ENCODE peak calls at places on chromosome X, in five cellular contexts. O, Z, I, G and C are unnamed samples.

GRCh38 chrX:136168929-136169735 is 21.8 kb downstream of the FHL1 start:
- DNase-seq in I (peak; percentile 91), G (peak; percentile 84), Z (peak; percentile 18), O (peak; percentile 54), C (no peak)

GRCh38 chrX:20455001-20455400 is 188.3 kb upstream of the RPS6KA3 start:
- DNase-seq in Z (no peak), G (no peak), I (no peak), O (no peak), C (no peak)

GRCh38 chrX:140701480-140701879 is 8.1 kb upstream of the LINC00632 start:
- DNase-seq in I (peak; percentile 19), Z (no peak), G (no peak), O (peak; percentile 10), C (no peak)

GRCh38 chrX:103215768-103216085 is 819 bp downstream of the BEX4 start:
- DNase-seq in O (peak; percentile 3), I (no peak), G (no peak), Z (no peak), C (no peak)

GRCh38 chrX:36916941-36917340 is 91.2 kb upstream of the FAM47C start:
- DNase-seq in I (no peak), O (no peak), Z (no peak), G (no peak), C (no peak)

GRCh38 chrX:96841325-96841724 is 42.4 kb upstream of the RPA4 start:
- DNase-seq in Z (no peak), G (no peak), I (no peak), O (no peak), C (no peak)

GRCh38 chrX:2647627-2648026 is 43.5 kb upstream of the CD99 start:
- DNase-seq in G (no peak), Z (no peak), I (no peak), O (no peak), C (no peak)

GRCh38 chrX:49842603-49843002 is 13.5 kb downstream of the PAGE4 start:
- DNase-seq in Z (no peak), I (no peak), O (no peak), G (no peak), C (no peak)

GRCh38 chrX:112083624-112084326 is 1.2 kb upstream of the TRPC5 start:
- DNase-seq in O (no peak), Z (no peak), G (peak; percentile 36), I (no peak), C (no peak)

GRCh38 chrX:54288277-54288676 is 69.6 kb downstream of the WNK3 start:
- DNase-seq in O (no peak), G (no peak), I (no peak), Z (no peak), C (no peak)

GRCh38 chrX:2892816-2893215 is 36.3 kb downstream of the ARSD start:
- DNase-seq in Z (no peak), O (no peak), I (no peak), G (no peak), C (no peak)

GRCh38 chrX:131577999-131578734 is 34.3 kb downstream of the OR13H1 start:
- DNase-seq in Z (no peak), G (peak; percentile 3), I (no peak), O (no peak), C (no peak)

GRCh38 chrX:125131146-125131545 is 188.5 kb upstream of the TEX13C start:
- DNase-seq in Z (peak; percentile 0), O (no peak), G (peak; percentile 12), I (no peak), C (no peak)

GRCh38 chrX:104315555-104315954 is 60.8 kb upstream of the ESX1 start:
- DNase-seq in O (no peak), Z (peak; percentile 59), G (no peak), I (peak; percentile 79), C (no peak)

GRCh38 chrX:79138658-79139241 is 5.7 kb upstream of the GPR174 start:
- DNase-seq in G (no peak), I (no peak), Z (no peak), O (no peak), C (no peak)
- H3K27ac ChIP-seq in G (no peak overlapping the region), I (no peak overlapping the region), Z (no peak overlapping the region), O (no peak overlapping the region), C (no peak overlapping the region)

GRCh38 chrX:40050532-40050931 is 47.2 kb downstream of the BCOR start:
- DNase-seq in O (no peak), I (no peak), G (no peak), Z (no peak), C (no peak)
- H3K4me3 ChIP-seq in O (no peak overlapping the region), I (no peak overlapping the region), G (no peak overlapping the region), Z (no peak overlapping the region), C (no peak overlapping the region)

DNA sequence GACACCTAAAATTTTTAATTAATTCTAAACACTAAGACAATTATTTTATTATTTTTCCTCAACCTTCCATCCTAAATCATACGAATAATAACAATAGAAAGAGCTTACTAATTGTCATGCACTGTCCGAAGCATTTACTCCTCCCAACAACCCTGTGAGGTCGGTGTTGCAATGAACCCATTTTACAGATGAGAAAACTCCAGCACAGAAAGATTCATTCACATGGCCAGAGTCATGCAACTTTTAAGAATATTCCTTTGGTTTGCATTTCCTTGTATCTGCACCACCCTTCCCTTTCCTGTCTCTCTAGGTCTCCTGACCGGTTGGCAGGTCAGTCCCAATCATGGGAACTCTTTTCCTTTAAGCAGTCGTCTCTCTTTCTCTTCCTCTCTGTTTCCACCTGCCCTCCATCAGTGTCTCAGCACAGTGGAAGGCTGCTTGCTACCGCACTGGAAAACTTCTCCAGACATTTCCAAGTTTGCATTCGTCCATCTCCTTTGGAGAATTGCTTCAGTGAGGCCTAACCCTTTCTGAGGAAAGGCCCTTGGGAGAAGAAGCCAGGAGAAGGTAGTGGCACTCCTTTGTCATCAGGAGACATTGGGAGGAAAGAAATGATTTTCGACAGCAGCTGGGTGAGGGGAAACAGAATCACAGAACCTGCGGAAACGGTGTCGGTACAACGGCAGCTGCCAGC is 1.9 kb upstream of the TMSB4X start:
- DNase-seq in I (no peak), O (no peak), Z (no peak), G (no peak), C (no peak)
- H3K27ac ChIP-seq in I (no peak overlapping the region), O (peak overlapping the region; percentile 97), Z (no peak overlapping the region), G (no peak overlapping the region), C (peak overlapping the region; percentile 93)

GRCh38 chrX:154136627-154137161 is 7.3 kb upstream of the OPN1LW start:
- DNase-seq in Z (peak; percentile 14), I (peak; percentile 36), O (peak; percentile 68), G (peak; percentile 91), C (peak; percentile 35)
- H3K4me3 ChIP-seq in Z (no peak overlapping the region), I (no peak overlapping the region), O (no peak overlapping the region), G (peak overlapping the region; percentile 30), C (peak overlapping the region; percentile 23)

GRCh38 chrX:47196098-47196497 is 2.5 kb downstream of the UBA1 start:
- DNase-seq in Z (no peak), I (no peak), G (no peak), O (no peak), C (no peak)
- H3K27ac ChIP-seq in Z (peak overlapping the region; percentile 18), I (no peak overlapping the region), G (no peak overlapping the region), O (no peak overlapping the region), C (no peak overlapping the region)

DNA sequence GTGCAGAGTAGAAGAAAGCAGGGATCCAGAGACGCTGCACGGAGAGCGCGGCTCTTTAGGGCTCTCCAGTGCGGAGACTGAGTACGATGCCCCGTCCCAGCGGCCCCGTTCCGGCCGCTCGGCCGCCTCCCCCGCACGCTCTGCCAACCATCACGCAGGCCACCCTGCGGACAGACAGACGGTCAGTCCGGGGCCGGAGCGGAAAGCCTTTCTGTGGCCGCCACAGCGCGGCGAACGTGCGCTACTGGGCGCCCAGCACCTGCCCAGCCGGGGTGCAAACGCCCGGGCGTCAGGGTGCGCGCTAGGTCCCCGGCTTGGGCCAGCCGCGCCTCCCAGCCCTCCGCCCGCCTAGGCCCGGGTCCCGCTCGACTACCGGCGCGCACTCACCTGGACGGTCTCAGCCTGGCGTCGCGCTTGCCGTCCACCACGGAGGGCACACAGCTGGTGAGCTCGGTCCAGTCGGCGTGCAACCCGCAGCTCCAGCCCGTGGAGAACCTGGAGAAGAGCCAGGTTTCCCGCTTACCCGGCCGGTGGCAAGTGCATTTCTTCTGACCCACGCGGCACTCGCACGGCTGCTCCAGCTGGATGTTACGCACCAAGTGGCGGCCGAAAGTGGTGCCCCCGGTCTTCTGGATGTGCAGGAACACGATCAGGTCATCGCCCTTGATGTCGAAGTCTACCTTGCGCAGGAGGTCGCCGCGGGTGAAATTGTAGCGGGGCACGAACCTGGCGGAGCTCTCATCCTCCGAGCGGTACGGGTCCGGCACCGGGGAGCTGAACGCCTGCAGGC is 1.8 kb downstream of the HS6ST2 start:
- DNase-seq in Z (no peak), O (no peak), I (no peak), G (peak; percentile 39), C (no peak)
- H3K4me3 ChIP-seq in Z (no peak overlapping the region), O (peak overlapping the region; percentile 12), I (no peak overlapping the region), G (peak overlapping the region; percentile 63), C (peak overlapping the region; percentile 64)

GRCh38 chrX:10167573-10167972 is 10.8 kb downstream of the CLCN4 start:
- DNase-seq in I (peak; percentile 25), Z (no peak), O (no peak), G (no peak), C (no peak)
- H3K27ac ChIP-seq in I (no peak overlapping the region), Z (no peak overlapping the region), O (no peak overlapping the region), G (no peak overlapping the region), C (peak overlapping the region; percentile 29)

GRCh38 chrX:109596015-109596414 is 29.0 kb downstream of the KCNE5 start:
- DNase-seq in G (no peak), Z (no peak), O (no peak), I (no peak), C (no peak)

GRCh38 chrX:109601458-109601857 is 23.5 kb downstream of the KCNE5 start:
- DNase-seq in I (no peak), O (no peak), Z (no peak), G (no peak), C (no peak)

DNA sequence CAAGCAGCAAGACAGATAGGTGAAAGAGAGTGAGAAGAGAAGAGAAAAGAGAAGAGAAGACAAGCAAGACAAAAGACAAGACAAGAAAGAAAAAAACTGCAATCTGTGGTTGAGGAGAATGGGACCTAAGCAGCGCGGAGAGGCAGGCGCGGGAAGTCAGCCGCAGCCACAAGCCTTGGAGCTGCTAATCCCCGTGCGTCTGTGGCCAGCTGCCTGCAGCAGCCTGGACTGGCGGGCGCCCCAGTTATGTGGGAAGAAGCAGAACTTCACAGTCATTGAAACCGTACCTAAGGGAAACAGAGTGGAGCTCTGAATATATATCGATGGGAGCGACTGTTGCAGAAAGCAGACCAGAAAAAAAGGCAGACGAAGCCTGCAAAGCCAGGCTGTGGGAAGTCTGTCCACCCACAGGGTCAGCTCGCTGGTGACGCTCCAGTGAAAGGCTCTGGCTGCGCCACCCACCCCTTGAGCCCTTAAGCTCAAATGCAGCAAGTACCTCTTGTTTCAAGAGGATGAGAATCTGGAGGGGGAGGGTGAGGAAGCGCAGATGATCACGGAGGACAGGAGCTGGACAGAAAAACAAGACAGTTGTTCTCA is 24.8 kb downstream of the KCNE5 start:
- DNase-seq in I (peak; percentile 43), Z (no peak), O (peak; percentile 2), G (peak; percentile 69), C (no peak)
- H3K4me3 ChIP-seq in I (no peak overlapping the region), Z (no peak overlapping the region), O (no peak overlapping the region), G (peak overlapping the region; percentile 1), C (peak overlapping the region; percentile 6)

GRCh38 chrX:16708016-16708415 is 4.5 kb downstream of the CTPS2 start:
- DNase-seq in Z (no peak), I (peak; percentile 62), G (no peak), O (no peak), C (no peak)
- H3K27ac ChIP-seq in Z (no peak overlapping the region), I (no peak overlapping the region), G (no peak overlapping the region), O (no peak overlapping the region), C (no peak overlapping the region)